ENCODE peak calls at places on chromosome 16, in nine cellular contexts. K, A, M, H, Y, W, T, J and E are unnamed samples.

GRCh38 chr16:82936941-82937551 is 310.3 kb downstream of the CDH13 start:
- DNase-seq in H (no peak), K (no peak), T (no peak), Y (peak; percentile 89), W (no peak), A (peak; percentile 85), M (no peak), J (peak; percentile 50), E (no peak)

GRCh38 chr16:57039148-57039812 is 49.9 kb downstream of the NLRC5 start:
- DNase-seq in M (peak; percentile 91), W (no peak), T (peak; percentile 93), Y (peak; percentile 73), A (peak; percentile 84), K (no peak), H (no peak), J (peak; percentile 77), E (no peak)

GRCh38 chr16:67881557-67882220 is 3.0 kb upstream of the NRN1L start:
- DNase-seq in Y (no peak), W (no peak), A (no peak), K (no peak), T (no peak), J (no peak), M (no peak), H (no peak), E (no peak)

GRCh38 chr16:70747703-70748631 is 53.0 kb downstream of the VAC14 start:
- DNase-seq in K (no peak), M (no peak), H (no peak), T (no peak), A (peak; percentile 48), J (peak; percentile 46), W (no peak), Y (peak; percentile 45), E (peak; percentile 93)

GRCh38 chr16:87723224-87723619 is 42.6 kb downstream of the KLHDC4 start:
- DNase-seq in W (peak; percentile 99), M (no peak), Y (peak; percentile 37), A (peak; percentile 94), H (no peak), T (peak; percentile 97), K (no peak), J (peak; percentile 88), E (no peak)

GRCh38 chr16:82738699-82739098 is 111.9 kb downstream of the CDH13 start:
- DNase-seq in H (no peak), A (no peak), M (peak; percentile 63), Y (no peak), T (no peak), J (peak; percentile 23), K (no peak), W (no peak), E (no peak)

GRCh38 chr16:63702981-63703590 is 1418.8 kb downstream of the CDH11 start:
- DNase-seq in Y (no peak), K (no peak), J (no peak), W (no peak), T (peak; percentile 4), H (peak; percentile 49), A (no peak), M (peak; percentile 63), E (no peak)

GRCh38 chr16:71645450-71645849 is 19.5 kb downstream of the MARVELD3 start:
- DNase-seq in W (peak; percentile 44), M (peak; percentile 67), Y (peak; percentile 26), J (peak; percentile 20), H (no peak), K (peak; percentile 63), T (peak; percentile 52), A (peak; percentile 10), E (no peak)

GRCh38 chr16:16120382-16121184 is 102.7 kb downstream of the ABCC6 start:
- DNase-seq in H (no peak), K (no peak), W (peak; percentile 44), J (peak; percentile 40), A (no peak), M (no peak), Y (no peak), T (no peak), E (no peak)

GRCh38 chr16:66811043-66811442 is 9.7 kb upstream of the TERB1 start:
- DNase-seq in H (no peak), W (no peak), A (no peak), K (no peak), T (no peak), Y (no peak), M (no peak), J (no peak), E (no peak)

GRCh38 chr16:23434380-23434779 is 18.6 kb downstream of the COG7 start:
- DNase-seq in A (peak; percentile 41), T (peak; percentile 78), H (no peak), Y (peak; percentile 74), M (peak; percentile 87), J (peak; percentile 82), K (peak; percentile 82), W (peak; percentile 61), E (peak; percentile 63)

GRCh38 chr16:78906135-78906534 is 694.4 kb downstream of the MAF start:
- DNase-seq in T (no peak), A (no peak), K (no peak), J (no peak), Y (no peak), W (no peak), H (no peak), M (no peak), E (no peak)

GRCh38 chr16:51151435-51151950 is 423 bp upstream of the SALL1 start:
- DNase-seq in K (peak; percentile 15), A (peak; percentile 85), J (peak; percentile 37), M (no peak), W (peak; percentile 81), Y (peak; percentile 93), T (no peak), H (peak; percentile 82), E (no peak)

GRCh38 chr16:82031116-82032084 is 3.7 kb upstream of the HSD17B2 start:
- DNase-seq in M (peak; percentile 52), A (peak; percentile 58), Y (peak; percentile 69), K (peak; percentile 64), T (peak; percentile 16), W (peak; percentile 50), J (peak; percentile 74), H (no peak), E (no peak)

GRCh38 chr16:67454104-67454503 is 23.2 kb downstream of the HSD11B2 start:
- DNase-seq in W (no peak), J (no peak), H (no peak), K (no peak), Y (no peak), M (no peak), T (no peak), A (no peak), E (no peak)

GRCh38 chr16:23069844-23070243 is 79.4 kb downstream of the USP31 start:
- DNase-seq in A (no peak), W (no peak), J (no peak), H (no peak), K (no peak), M (no peak), T (no peak), Y (no peak), E (no peak)

GRCh38 chr16:30958164-30959083 is 870 bp downstream of the SETD1A start:
- DNase-seq in Y (peak; percentile 70), T (peak; percentile 73), W (peak; percentile 93), A (no peak), H (peak; percentile 77), K (peak; percentile 67), M (peak; percentile 80), J (peak; percentile 59), E (peak; percentile 83)

DNA sequence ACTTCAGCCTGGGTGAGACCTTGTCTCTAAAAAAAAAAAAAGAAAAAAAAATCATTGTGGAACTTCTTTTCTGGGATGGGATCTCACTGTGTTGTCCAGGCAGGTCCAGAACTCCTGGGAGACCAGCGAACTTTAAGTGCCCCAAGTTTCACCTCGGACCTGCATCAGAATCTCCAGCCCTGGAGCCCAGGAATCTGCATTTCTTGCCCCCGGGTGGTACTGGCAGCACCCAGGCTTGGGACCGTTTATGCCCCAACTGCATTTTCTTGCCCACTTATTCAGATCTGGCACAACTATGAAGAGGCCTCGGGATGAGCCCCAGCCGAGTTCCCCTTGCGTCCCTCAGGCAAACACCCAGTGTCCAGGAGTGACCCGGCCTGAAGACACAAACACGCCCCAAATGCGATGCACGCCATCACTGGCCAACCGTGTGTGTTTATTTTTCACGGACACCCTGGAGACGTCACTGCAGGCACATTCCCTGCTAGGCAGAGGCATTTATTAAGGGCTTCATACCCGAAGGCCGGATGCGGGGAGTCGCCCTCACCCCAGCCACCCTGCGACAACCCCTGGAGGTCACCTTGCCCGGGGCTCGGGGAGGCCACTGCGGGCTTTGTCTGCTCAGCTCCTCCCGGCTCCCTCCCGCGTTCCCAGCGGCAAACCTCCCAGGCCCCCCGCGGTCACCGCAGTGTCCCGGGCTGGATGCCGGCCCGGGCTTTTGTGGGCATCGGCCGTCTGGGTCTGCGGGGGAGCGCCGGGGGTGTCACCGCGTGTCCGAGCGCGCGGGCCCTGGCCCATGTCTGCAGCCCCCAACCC is 684 bp upstream of the SPIRE2 start:
- DNase-seq in W (peak; percentile 79), K (peak; percentile 85), J (peak; percentile 60), T (no peak), Y (peak; percentile 91), A (peak; percentile 48), H (peak; percentile 84), M (no peak), E (peak; percentile 77)
- H3K4me2 ChIP-seq in W (peak overlapping the region; percentile 96), K (peak overlapping the region; percentile 81), J (peak overlapping the region; percentile 85), T (peak overlapping the region; percentile 52), Y (peak overlapping the region; percentile 87), A (peak overlapping the region; percentile 91), H (peak overlapping the region; percentile 90), M (peak overlapping the region; percentile 69), E (peak overlapping the region; percentile 78)

DNA sequence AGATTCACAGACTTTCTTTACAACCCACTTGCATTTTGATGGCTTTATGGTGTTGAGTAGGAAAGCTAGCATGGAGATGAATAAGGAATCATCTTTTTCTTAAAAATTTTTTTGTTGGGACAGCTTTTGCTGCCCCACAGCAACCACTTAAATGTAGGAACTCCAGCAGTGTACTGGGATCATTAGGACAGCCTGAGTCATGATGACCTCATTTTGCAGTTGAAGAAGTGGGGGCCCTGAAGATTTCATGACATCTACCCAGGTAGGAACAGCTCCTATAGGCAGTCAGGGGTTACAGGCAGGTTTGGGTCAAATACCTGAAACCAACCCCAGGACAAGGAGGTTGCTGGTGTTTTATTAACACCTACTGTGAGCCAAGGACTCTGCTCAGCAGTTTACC is 2.1 kb downstream of the METTL22 start:
- DNase-seq in K (no peak), J (peak; percentile 17), A (peak; percentile 17), W (no peak), M (no peak), Y (peak; percentile 30), T (no peak), H (no peak), E (no peak)
- H3K4me2 ChIP-seq in K (peak overlapping the region; percentile 100), J (no peak overlapping the region), A (peak overlapping the region; percentile 96), W (peak overlapping the region; percentile 94), M (peak overlapping the region; percentile 87), Y (no peak overlapping the region), T (no peak overlapping the region), H (no peak overlapping the region), E (peak overlapping the region; percentile 19)

GRCh38 chr16:49278567-49278827 is 3.1 kb downstream of the CBLN1 start:
- DNase-seq in W (no peak), Y (no peak), M (no peak), T (no peak), A (no peak), J (no peak), K (no peak), H (no peak), E (no peak)
- H3K4me2 ChIP-seq in W (no peak overlapping the region), Y (no peak overlapping the region), M (no peak overlapping the region), T (no peak overlapping the region), A (no peak overlapping the region), J (no peak overlapping the region), K (no peak overlapping the region), H (peak overlapping the region; percentile 49), E (no peak overlapping the region)

DNA sequence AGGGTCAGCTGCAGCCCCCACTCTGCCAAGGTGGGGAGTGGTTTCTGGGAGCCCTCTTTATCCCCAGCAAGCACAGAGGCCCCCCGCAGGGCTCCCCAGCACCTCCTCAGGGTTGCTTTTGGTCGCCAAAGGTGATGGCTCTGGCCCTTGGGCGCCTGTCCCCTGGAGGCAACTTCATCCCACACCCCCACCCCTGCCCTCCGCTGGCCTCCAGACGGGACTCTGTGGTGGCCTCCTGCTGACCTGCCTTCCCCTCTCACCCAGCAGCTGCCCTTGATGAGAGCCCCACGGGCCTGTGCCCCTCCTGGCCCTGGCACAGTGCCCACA is 7.8 kb upstream of the RHOT2 start:
- DNase-seq in A (no peak), T (no peak), W (no peak), Y (no peak), M (no peak), H (no peak), J (no peak), K (no peak), E (no peak)
- H3K4me2 ChIP-seq in A (no peak overlapping the region), T (no peak overlapping the region), W (peak overlapping the region; percentile 63), Y (no peak overlapping the region), M (peak overlapping the region; percentile 40), H (peak overlapping the region; percentile 36), J (no peak overlapping the region), K (peak overlapping the region; percentile 65), E (no peak overlapping the region)